ENCODE peak calls at places on chromosome X, in nine cellular contexts. Z is endothelial cell of umbilical vein, B is CD14-positive monocyte, H is natural killer cell, T is T-cell, X is globus pallidus, J is stomach, I is neural crest cell, W is RWPE2. L is an unnamed sample.

GRCh38 chrX:84165716-84166115 is 22.3 kb downstream of the RPS6KA6 start:
- DNase-seq in Z (no peak), I (no peak), J (no peak), B (no peak), T (no peak), X (no peak), H (no peak), W (no peak), L (no peak)

GRCh38 chrX:102063445-102064074 is 61.9 kb upstream of the TCEAL2 start:
- DNase-seq in J (no peak), B (no peak), H (no peak), W (no peak), Z (no peak), X (no peak), T (no peak), I (no peak), L (no peak)

GRCh38 chrX:102975016-102975415 is 37.9 kb downstream of the RAB40AL start:
- DNase-seq in T (no peak), H (no peak), Z (no peak), J (no peak), I (no peak), W (no peak), X (no peak), B (no peak), L (no peak)

GRCh38 chrX:154595559-154595958 is 10.6 kb downstream of the CTAG1A start:
- DNase-seq in Z (no peak), W (no peak), J (no peak), T (no peak), H (no peak), I (no peak), X (no peak), B (no peak), L (no peak)

GRCh38 chrX:79400618-79401017 is 33.5 kb upstream of the ITM2A start:
- DNase-seq in I (no peak), T (no peak), W (no peak), B (no peak), H (no peak), X (no peak), Z (no peak), J (no peak), L (no peak)

GRCh38 chrX:125621588-125621927 is 301.9 kb downstream of the TEX13C start:
- DNase-seq in I (no peak), T (no peak), H (no peak), X (no peak), W (no peak), B (no peak), J (no peak), Z (no peak), L (no peak)

GRCh38 chrX:78800694-78801093 is 53.2 kb downstream of the LPAR4 start:
- DNase-seq in I (no peak), J (no peak), X (no peak), H (no peak), B (no peak), T (no peak), Z (no peak), W (no peak), L (no peak)

GRCh38 chrX:13069771-13070410 is 25.5 kb upstream of the FAM9C start:
- DNase-seq in H (no peak), X (no peak), B (no peak), Z (peak), T (no peak), W (no peak), I (no peak), J (no peak), L (no peak)

GRCh38 chrX:44003975-44004374 is 30.8 kb upstream of the NDP start:
- DNase-seq in J (no peak), Z (peak), I (no peak), B (no peak), H (no peak), X (no peak), W (no peak), T (no peak), L (no peak)

GRCh38 chrX:10579753-10580060 is 40.7 kb downstream of the MID1 start:
- DNase-seq in T (no peak), B (no peak), H (no peak), Z (peak), I (no peak), W (no peak), X (no peak), J (no peak), L (no peak)

GRCh38 chrX:3046253-3046909 is 5.1 kb downstream of the ARSF start:
- DNase-seq in H (no peak), W (no peak), X (no peak), B (no peak), Z (no peak), T (no peak), I (no peak), J (no peak), L (no peak)

GRCh38 chrX:20029728-20030127 is 38.9 kb upstream of the BCLAF3 start:
- DNase-seq in Z (no peak), I (no peak), B (no peak), X (no peak), J (peak), W (no peak), H (no peak), T (no peak), L (peak)

GRCh38 chrX:104568304-104568915 is 2.4 kb downstream of the IL1RAPL2 start:
- DNase-seq in W (no peak), H (no peak), X (no peak), Z (no peak), J (no peak), B (no peak), T (no peak), I (no peak), L (no peak)

GRCh38 chrX:96835660-96836289 is 47.9 kb upstream of the RPA4 start:
- DNase-seq in W (no peak), I (no peak), B (no peak), X (no peak), Z (no peak), H (no peak), J (no peak), T (no peak), L (no peak)

GRCh38 chrX:72061091-72061490 is 70.6 kb downstream of the RTL5 start:
- DNase-seq in W (no peak), H (no peak), Z (peak), I (no peak), T (no peak), X (no peak), J (no peak), B (no peak), L (no peak)

GRCh38 chrX:23844502-23845138 is 61.6 kb downstream of the SAT1 start:
- DNase-seq in H (no peak), B (no peak), T (no peak), J (peak), W (no peak), Z (peak), X (peak), I (no peak), L (no peak)

GRCh38 chrX:18931972-18932371 is 51.9 kb downstream of the PHKA2 start:
- DNase-seq in J (no peak), T (no peak), Z (peak), H (no peak), I (no peak), X (peak), B (no peak), W (no peak), L (peak)

GRCh38 chrX:152904151-152905080 is 6.5 kb downstream of the ZNF185 start:
- DNase-seq in H (peak), W (no peak), X (peak), Z (peak), B (peak), I (peak), T (peak), J (peak), L (no peak)

GRCh38 chrX:69163936-69164741 is 1.1 kb downstream of the PJA1 start:
- DNase-seq in X (peak), I (no peak), T (peak), W (no peak), J (peak), B (no peak), H (peak), Z (peak), L (peak)

GRCh38 chrX:63635750-63636149 is 149.3 kb downstream of the ARHGEF9 start:
- DNase-seq in I (no peak), T (no peak), J (no peak), B (no peak), Z (no peak), H (no peak), W (no peak), X (no peak), L (no peak)

GRCh38 chrX:54891573-54891972 is 29.1 kb upstream of the TRO start:
- DNase-seq in B (no peak), X (peak), W (no peak), I (no peak), T (peak), J (no peak), H (no peak), Z (peak), L (peak)

GRCh38 chrX:110755611-110756010 is 40.0 kb downstream of the CHRDL1 start:
- DNase-seq in J (no peak), H (no peak), B (no peak), W (no peak), Z (no peak), I (no peak), T (no peak), X (no peak), L (no peak)

GRCh38 chrX:40644821-40645358 is 2.5 kb downstream of the CXorf38 start:
- DNase-seq in B (peak), T (peak), Z (peak), J (peak), W (no peak), X (peak), I (no peak), H (peak), L (peak)

GRCh38 chrX:63400340-63400739 is 49.2 kb upstream of the SPIN4 start:
- DNase-seq in H (no peak), I (no peak), J (no peak), X (no peak), W (no peak), B (no peak), Z (no peak), T (no peak), L (no peak)

GRCh38 chrX:76172325-76172887 is 456 bp upstream of the PBDC1 start:
- DNase-seq in Z (no peak), B (no peak), T (no peak), I (no peak), W (no peak), X (no peak), J (no peak), H (no peak), L (no peak)

GRCh38 chrX:100636321-100636991 is at the start of gene TSPAN6:
- DNase-seq in I (peak), J (peak), H (no peak), X (peak), B (no peak), Z (peak), T (peak), W (peak), L (peak)

GRCh38 chrX:9368262-9368661 is 96.6 kb upstream of the TBL1X start:
- DNase-seq in T (no peak), B (no peak), J (no peak), Z (no peak), H (no peak), I (no peak), X (no peak), W (no peak), L (no peak)

L was measured in NCI-H526.